ENCODE peak calls at places on chromosome 10, in four cellular contexts. Y, D, E and H are unnamed samples.

GRCh38 chr10:3720228-3721019 is 64.6 kb downstream of the KLF6 start:
- DNase-seq in Y (peak), D (peak), E (no peak), H (peak)

GRCh38 chr10:77571490-77571889 is 66.1 kb downstream of the KCNMA1 start:
- DNase-seq in Y (no peak), D (no peak), E (no peak), H (no peak)

GRCh38 chr10:115417585-115418265 is 324.6 kb downstream of the ATRNL1 start:
- DNase-seq in Y (no peak), D (peak), E (no peak), H (peak)

GRCh38 chr10:78510566-78511323 is 477.1 kb downstream of the RPS24 start:
- DNase-seq in Y (no peak), D (no peak), E (no peak), H (no peak)

GRCh38 chr10:113425596-113425995 is 127.3 kb upstream of the HABP2 start:
- DNase-seq in Y (no peak), D (no peak), E (no peak), H (peak)

GRCh38 chr10:278707-279106 is 143.5 kb downstream of the ZMYND11 start:
- DNase-seq in Y (no peak), D (no peak), E (no peak), H (no peak)

GRCh38 chr10:14247650-14248258 is 83.0 kb downstream of the FRMD4A start:
- DNase-seq in Y (peak), D (no peak), E (no peak), H (no peak)

GRCh38 chr10:79375321-79376077 is 28.2 kb downstream of the PPIF start:
- DNase-seq in Y (peak), D (peak), E (no peak), H (peak)

GRCh38 chr10:119680668-119681070 is 29.5 kb downstream of the BAG3 start:
- DNase-seq in Y (peak), D (peak), E (no peak), H (peak)

GRCh38 chr10:22226599-22226998 is 8.8 kb upstream of the EBLN1 start:
- DNase-seq in Y (no peak), D (no peak), E (no peak), H (no peak)

GRCh38 chr10:73625004-73625883 is 16.0 kb downstream of the MYOZ1 start:
- DNase-seq in Y (no peak), D (peak), E (no peak), H (peak)

GRCh38 chr10:104577171-104577570 is 63.9 kb upstream of the SORCS3 start:
- DNase-seq in Y (no peak), D (no peak), E (no peak), H (no peak)

GRCh38 chr10:27542324-27542723 is 38.2 kb downstream of the RAB18 start:
- DNase-seq in Y (no peak), D (no peak), E (no peak), H (no peak)

GRCh38 chr10:48468866-48469511 is 135.9 kb downstream of the ARHGAP22 start:
- DNase-seq in Y (no peak), D (no peak), E (no peak), H (no peak)

GRCh38 chr10:58508316-58508715 is 4.4 kb upstream of the BICC1 start:
- DNase-seq in Y (peak), D (no peak), E (no peak), H (peak)

GRCh38 chr10:1201010-1201807 is 145.0 kb downstream of the WDR37 start:
- DNase-seq in Y (no peak), D (no peak), E (no peak), H (no peak)

GRCh38 chr10:70034252-70034651 is 18.4 kb upstream of the MACROH2A2 start:
- DNase-seq in Y (no peak), D (no peak), E (no peak), H (no peak)

GRCh38 chr10:119301397-119301796 is 94.0 kb downstream of the GRK5 start:
- DNase-seq in Y (no peak), D (no peak), E (peak), H (no peak)

GRCh38 chr10:125781374-125781773 is 5.8 kb upstream of the MMP21 start:
- DNase-seq in Y (no peak), D (no peak), E (no peak), H (no peak)

GRCh38 chr10:55098452-55098851 is 297.4 kb upstream of the PCDH15 start:
- DNase-seq in Y (no peak), D (no peak), E (no peak), H (no peak)

GRCh38 chr10:29736325-29737208 is 101.8 kb upstream of the SVIL start:
- DNase-seq in Y (peak), D (no peak), E (peak), H (peak)

GRCh38 chr10:119026301-119027110 is 3.0 kb upstream of the NANOS1 start:
- DNase-seq in Y (peak), D (no peak), E (no peak), H (no peak)

GRCh38 chr10:48511855-48512191 is 93.0 kb downstream of the ARHGAP22 start:
- DNase-seq in Y (no peak), D (peak), E (no peak), H (no peak)

GRCh38 chr10:48364659-48365405 is 58.4 kb downstream of the MAPK8 start:
- DNase-seq in Y (peak), D (peak), E (no peak), H (peak)

GRCh38 chr10:62792261-62792660 is 12.3 kb upstream of the ADO start:
- DNase-seq in Y (no peak), D (no peak), E (no peak), H (no peak)

GRCh38 chr10:129843131-129843541 is 120.9 kb downstream of the EBF3 start:
- DNase-seq in Y (no peak), D (no peak), E (no peak), H (no peak)

GRCh38 chr10:123552760-123553554 is 113.2 kb upstream of the GPR26 start:
- DNase-seq in Y (no peak), D (no peak), E (no peak), H (no peak)

GRCh38 chr10:84551437-84552120 is 223.2 kb downstream of the CCSER2 start:
- DNase-seq in Y (no peak), D (no peak), E (no peak), H (no peak)

GRCh38 chr10:49611815-49612512 is 1.9 kb downstream of the SLC18A3 start:
- DNase-seq in Y (no peak), D (no peak), E (no peak), H (no peak)

GRCh38 chr10:6067457-6067856 is 5.3 kb upstream of the IL2RA start:
- DNase-seq in Y (no peak), D (no peak), E (no peak), H (no peak)

GRCh38 chr10:88428442-88428841 is 154.7 kb downstream of the RNLS start:
- DNase-seq in Y (peak), D (peak), E (no peak), H (peak)

GRCh38 chr10:13882112-13882711 is 295.4 kb downstream of the PRPF18 start:
- DNase-seq in Y (peak), D (peak), E (no peak), H (peak)

GRCh38 chr10:121594076-121594475 is 4.2 kb downstream of the FGFR2 start:
- DNase-seq in Y (no peak), D (no peak), E (no peak), H (no peak)

GRCh38 chr10:102621418-102622325 is 22.6 kb upstream of the TRIM8 start:
- DNase-seq in Y (no peak), D (no peak), E (no peak), H (no peak)

GRCh38 chr10:71857934-71858890 is 7.2 kb upstream of the PSAP start:
- DNase-seq in Y (no peak), D (peak), E (no peak), H (no peak)

GRCh38 chr10:123741146-123741545 is 75.0 kb downstream of the GPR26 start:
- DNase-seq in Y (no peak), D (no peak), E (no peak), H (no peak)

GRCh38 chr10:75233444-75234016 is 2.2 kb downstream of the COMTD1 start:
- DNase-seq in Y (no peak), D (peak), E (peak), H (peak)

GRCh38 chr10:101397140-101397539 is 43.2 kb downstream of the BTRC start:
- DNase-seq in Y (peak), D (peak), E (peak), H (no peak)

GRCh38 chr10:27158421-27158820 is 3.3 kb downstream of the MASTL start:
- DNase-seq in Y (no peak), D (no peak), E (no peak), H (peak)